ENCODE peak calls at places on chromosomes 16 and 17, in seven cellular contexts. N is breast epithelium; Z is transverse colon; E is endothelial cell of umbilical vein; S is uterus; O is CD8-positive, alpha-beta T cell; U is fibroblast of lung. R is an unnamed sample.

GRCh38 chr16:30354423-30355143 is 525 bp downstream of the CD2BP2 start:
- DNase-seq in N (no peak), Z (peak; percentile 38), E (peak; percentile 58), S (no peak), O (no peak), U (peak; percentile 20), R (no peak)

GRCh38 chr16:3171855-3172593 is 16.0 kb upstream of the OR1F1 start:
- DNase-seq in N (no peak), Z (no peak), E (no peak), S (no peak), O (no peak), U (peak; percentile 72), R (no peak)

GRCh38 chr17:79811036-79811887 is 14.4 kb upstream of the CBX8 start:
- DNase-seq in N (no peak), Z (no peak), E (peak; percentile 33), S (no peak), O (no peak), U (no peak), R (no peak)

GRCh38 chr16:17222756-17223411 is 247.9 kb downstream of the XYLT1 start:
- DNase-seq in N (no peak), Z (peak; percentile 17), E (no peak), S (no peak), O (no peak), U (peak; percentile 43), R (no peak)

GRCh38 chr16:64225036-64225435 is 896.8 kb downstream of the CDH11 start:
- DNase-seq in N (no peak), Z (no peak), E (no peak), S (no peak), O (no peak), U (no peak), R (no peak)

GRCh38 chr17:21548236-21548635 is 144.1 kb upstream of the KCNJ18 start:
- DNase-seq in N (no peak), Z (no peak), E (no peak), S (no peak), O (no peak), U (peak; percentile 13), R (no peak)

GRCh38 chr17:61452301-61453290 is at the start of gene TBX4:
- DNase-seq in N (peak; percentile 14), Z (no peak), E (no peak), S (no peak), O (no peak), U (no peak), R (no peak)

GRCh38 chr17:20721151-20721550 is 141.6 kb downstream of the CDRT15L2 start:
- DNase-seq in N (no peak), Z (no peak), E (no peak), S (no peak), O (no peak), U (peak; percentile 4), R (peak; percentile 30)

GRCh38 chr16:27452569-27453475 is 50.8 kb downstream of the IL21R start:
- DNase-seq in N (no peak), Z (no peak), E (no peak), S (no peak), O (no peak), U (no peak), R (no peak)

GRCh38 chr16:4915226-4915761 is 21.7 kb downstream of the PPL start:
- DNase-seq in N (no peak), Z (no peak), E (no peak), S (no peak), O (no peak), U (peak; percentile 95), R (peak; percentile 29)

GRCh38 chr17:44473367-44473766 is 29.8 kb downstream of the GPATCH8 start:
- DNase-seq in N (no peak), Z (no peak), E (no peak), S (no peak), O (no peak), U (peak; percentile 55), R (no peak)

GRCh38 chr17:44465897-44466296 is 37.3 kb downstream of the GPATCH8 start:
- DNase-seq in N (no peak), Z (no peak), E (no peak), S (no peak), O (no peak), U (no peak), R (no peak)

GRCh38 chr17:44466339-44466738 is 36.9 kb downstream of the GPATCH8 start:
- DNase-seq in N (no peak), Z (no peak), E (no peak), S (no peak), O (no peak), U (peak; percentile 31), R (no peak)

GRCh38 chr17:44467108-44467507 is 36.1 kb downstream of the GPATCH8 start:
- DNase-seq in N (no peak), Z (no peak), E (peak; percentile 10), S (no peak), O (no peak), U (no peak), R (no peak)

GRCh38 chr17:44469676-44470075 is 33.5 kb downstream of the GPATCH8 start:
- DNase-seq in N (no peak), Z (no peak), E (no peak), S (no peak), O (no peak), U (peak; percentile 11), R (no peak)
- TF ChIP-seq CTCF in N (no peak), Z (no peak), E (no peak), S (no peak), O (no peak), U (no peak), R (no peak)

DNA sequence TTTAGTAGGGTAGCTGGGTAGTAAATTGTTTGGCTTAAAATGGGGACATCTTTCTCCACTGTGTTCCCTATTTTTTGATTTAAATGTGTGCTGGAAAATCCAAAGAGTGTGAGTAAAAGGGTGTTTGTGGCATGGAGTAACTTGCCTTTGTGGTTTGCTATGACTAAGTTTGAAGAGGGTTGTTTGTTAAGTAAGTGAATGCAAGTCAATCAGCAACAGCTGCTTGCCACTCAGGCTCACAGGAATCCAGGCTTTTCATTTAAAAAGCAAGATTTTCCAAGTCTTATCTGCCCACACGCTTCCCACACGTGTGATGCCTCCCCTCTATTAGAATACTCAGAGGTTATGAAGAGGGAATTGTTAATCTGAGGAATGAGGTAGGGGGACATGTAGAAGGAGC is 847.7 kb upstream of the RBFOX1 start:
- DNase-seq in N (no peak), Z (no peak), E (no peak), S (no peak), O (no peak), U (no peak), R (no peak)
- H3K4me3 ChIP-seq in N (no peak overlapping the region), Z (no peak overlapping the region), E (no peak overlapping the region), S (no peak overlapping the region), O (no peak overlapping the region), U (no peak overlapping the region), R (no peak overlapping the region)

GRCh38 chr16:47581114-47581513 is 120.0 kb downstream of the PHKB start:
- DNase-seq in N (no peak), Z (no peak), E (no peak), S (no peak), O (no peak), U (no peak), R (peak; percentile 6)
- TF ChIP-seq CTCF in N (no peak), Z (no peak), E (no peak), S (no peak), O (no peak), U (no peak), R (peak; percentile 15)

GRCh38 chr17:17724991-17725852 is 44.0 kb downstream of the RAI1 start:
- DNase-seq in N (no peak), Z (no peak), E (peak; percentile 87), S (no peak), O (no peak), U (no peak), R (peak; percentile 65)

GRCh38 chr17:17722906-17723353 is 41.7 kb downstream of the RAI1 start:
- DNase-seq in N (no peak), Z (no peak), E (no peak), S (no peak), O (no peak), U (no peak), R (no peak)

GRCh38 chr17:17725853-17726720 is 44.8 kb downstream of the RAI1 start:
- DNase-seq in N (no peak), Z (no peak), E (peak; percentile 69), S (no peak), O (no peak), U (no peak), R (no peak)

GRCh38 chr17:17723354-17724261 is 42.4 kb downstream of the RAI1 start:
- DNase-seq in N (no peak), Z (no peak), E (peak; percentile 61), S (no peak), O (no peak), U (peak; percentile 92), R (peak; percentile 76)

GRCh38 chr17:17724307-17724921 is 43.2 kb downstream of the RAI1 start:
- DNase-seq in N (no peak), Z (no peak), E (peak; percentile 77), S (no peak), O (no peak), U (peak; percentile 66), R (peak; percentile 71)
- H3K4me3 ChIP-seq in N (peak overlapping the region; percentile 62), Z (peak overlapping the region; percentile 45), E (peak overlapping the region; percentile 57), S (peak overlapping the region; percentile 41), O (peak overlapping the region; percentile 58), U (peak overlapping the region; percentile 57), R (peak overlapping the region; percentile 53)

GRCh38 chr16:9778879-9779278 is 403.3 kb downstream of the GRIN2A start:
- DNase-seq in N (no peak), Z (no peak), E (no peak), S (no peak), O (no peak), U (no peak), R (no peak)
- TF ChIP-seq CTCF in N (no peak), Z (no peak), E (no peak), S (no peak), O (no peak), U (no peak), R (no peak)

GRCh38 chr17:7887038-7887481 is 1.5 kb upstream of the CHD3 start:
- DNase-seq in N (no peak), Z (no peak), E (no peak), S (no peak), O (no peak), U (no peak), R (no peak)

GRCh38 chr17:7886227-7887037 is 2.2 kb upstream of the CHD3 start:
- DNase-seq in N (peak; percentile 36), Z (peak; percentile 51), E (peak; percentile 38), S (peak; percentile 52), O (peak; percentile 65), U (peak; percentile 22), R (peak; percentile 30)

GRCh38 chr17:7887482-7888183 is 956 bp upstream of the CHD3 start:
- DNase-seq in N (peak; percentile 93), Z (peak; percentile 94), E (peak; percentile 100), S (peak; percentile 93), O (peak; percentile 88), U (peak; percentile 94), R (peak; percentile 99)

GRCh38 chr17:7889166-7889584 is 586 bp downstream of the CHD3 start:
- DNase-seq in N (peak; percentile 98), Z (peak; percentile 96), E (peak; percentile 93), S (peak; percentile 91), O (peak; percentile 53), U (peak; percentile 83), R (peak; percentile 96)

GRCh38 chr17:7888184-7888920 is at the start of gene CHD3:
- DNase-seq in N (peak; percentile 82), Z (peak; percentile 45), E (no peak), S (no peak), O (peak; percentile 58), U (no peak), R (peak; percentile 21)
- H3K4me3 ChIP-seq in N (peak within 1 kb of the TSS; percentile 86), Z (peak within 1 kb of the TSS; percentile 9), E (peak within 1 kb of the TSS; percentile 50), S (peak within 1 kb of the TSS; percentile 87), O (peak within 1 kb of the TSS; percentile 86), U (peak within 1 kb of the TSS; percentile 52), R (peak within 1 kb of the TSS; percentile 56)